ENCODE peak calls at places on chromosomes 12 and 14, in nine cellular contexts. One of them, this sample, is unnamed.
A peak's percentile ranks its signal among the peaks of the same experiment; 100 is the strongest.

GRCh38 chr14:101602466-101602840 is 41.2 kb downstream of the DIO3 start:
- DNase-seq in A549: no peak
- DNase-seq in transverse colon: peak; percentile 1
- DNase-seq in Peyer's patch: no peak
- DNase-seq in ovary: no peak
- DNase-seq in heart left ventricle: no peak
- DNase-seq in gastrocnemius medialis: no peak
- DNase-seq in IMR-90: no peak
- DNase-seq in tibial nerve: no peak
- DNase-seq in this sample: no peak

GRCh38 chr14:85907536-85907935 is 377.6 kb downstream of the FLRT2 start:
- DNase-seq in ovary: no peak
- DNase-seq in A549: no peak
- DNase-seq in Peyer's patch: no peak
- DNase-seq in heart left ventricle: no peak
- DNase-seq in gastrocnemius medialis: no peak
- DNase-seq in IMR-90: no peak
- DNase-seq in tibial nerve: no peak
- DNase-seq in transverse colon: no peak
- DNase-seq in this sample: no peak

GRCh38 chr14:92625213-92625612 is 111.6 kb downstream of the RIN3 start:
- DNase-seq in A549: peak; percentile 65
- DNase-seq in tibial nerve: peak; percentile 34
- DNase-seq in gastrocnemius medialis: no peak
- DNase-seq in IMR-90: peak; percentile 96
- DNase-seq in heart left ventricle: no peak
- DNase-seq in transverse colon: no peak
- DNase-seq in ovary: no peak
- DNase-seq in Peyer's patch: no peak
- DNase-seq in this sample: no peak

GRCh38 chr14:52735921-52736489 is 6.0 kb downstream of the STYX start:
- DNase-seq in tibial nerve: no peak
- DNase-seq in Peyer's patch: no peak
- DNase-seq in heart left ventricle: no peak
- DNase-seq in A549: no peak
- DNase-seq in IMR-90: peak; percentile 1
- DNase-seq in transverse colon: no peak
- DNase-seq in ovary: no peak
- DNase-seq in gastrocnemius medialis: no peak
- DNase-seq in this sample: no peak

GRCh38 chr12:27463826-27464554 is 17.5 kb downstream of the SMCO2 start:
- DNase-seq in heart left ventricle: peak; percentile 76
- DNase-seq in tibial nerve: no peak
- DNase-seq in A549: no peak
- DNase-seq in gastrocnemius medialis: no peak
- DNase-seq in transverse colon: no peak
- DNase-seq in ovary: peak; percentile 85
- DNase-seq in Peyer's patch: no peak
- DNase-seq in IMR-90: peak; percentile 42
- DNase-seq in this sample: no peak

GRCh38 chr12:116880817-116881324 is 370 bp downstream of the HRK start:
- DNase-seq in A549: peak; percentile 76
- DNase-seq in transverse colon: peak; percentile 24
- DNase-seq in tibial nerve: no peak
- DNase-seq in heart left ventricle: no peak
- DNase-seq in Peyer's patch: peak; percentile 33
- DNase-seq in gastrocnemius medialis: no peak
- DNase-seq in ovary: peak; percentile 45
- DNase-seq in IMR-90: peak; percentile 45
- DNase-seq in this sample: no peak

GRCh38 chr12:51954465-51955361 is 3.2 kb downstream of the ACVR1B start:
- DNase-seq in A549: peak; percentile 38
- DNase-seq in Peyer's patch: no peak
- DNase-seq in transverse colon: peak; percentile 64
- DNase-seq in IMR-90: no peak
- DNase-seq in gastrocnemius medialis: no peak
- DNase-seq in tibial nerve: no peak
- DNase-seq in heart left ventricle: no peak
- DNase-seq in ovary: no peak
- DNase-seq in this sample: peak; percentile 84

GRCh38 chr12:29158364-29158763 is 9.3 kb downstream of the FAR2 start:
- DNase-seq in tibial nerve: no peak
- DNase-seq in gastrocnemius medialis: no peak
- DNase-seq in ovary: no peak
- DNase-seq in IMR-90: no peak
- DNase-seq in heart left ventricle: peak; percentile 37
- DNase-seq in transverse colon: no peak
- DNase-seq in Peyer's patch: no peak
- DNase-seq in A549: no peak
- DNase-seq in this sample: no peak

DNA sequence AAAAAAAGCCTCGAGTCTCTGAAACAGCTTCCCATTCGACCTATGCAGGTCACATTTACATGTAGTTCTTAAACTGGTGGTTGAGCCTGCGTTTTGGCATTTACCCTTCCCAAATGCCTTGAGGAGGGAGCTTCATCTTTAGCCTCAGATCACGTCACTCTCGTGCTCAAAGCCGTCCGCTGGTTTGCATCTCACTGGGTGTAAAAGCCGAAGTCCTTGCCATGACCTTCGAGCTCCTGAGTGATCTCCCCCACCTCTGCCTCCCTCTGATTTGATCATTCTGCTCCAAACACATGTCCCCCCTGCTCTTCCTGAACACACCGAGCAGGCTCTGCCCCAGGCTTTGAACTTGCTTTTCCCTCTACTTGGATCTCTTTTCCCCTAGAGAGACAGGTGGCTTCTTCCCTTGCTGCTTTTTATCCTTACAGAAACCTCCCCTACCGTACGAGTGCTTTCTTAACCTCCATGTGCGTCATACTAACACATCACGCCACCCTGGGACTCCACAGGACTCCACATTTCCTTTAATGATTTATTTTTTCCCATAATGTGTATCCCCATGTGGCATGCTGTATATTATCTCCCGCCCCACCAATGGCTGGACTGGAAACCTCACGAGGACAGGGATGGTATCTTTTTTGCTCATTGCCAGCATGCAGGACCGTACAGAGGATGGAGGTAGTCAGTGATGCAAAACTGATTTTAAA is 610.7 kb downstream of the VRK1 start:
- DNase-seq in Peyer's patch: no peak
- DNase-seq in A549: peak; percentile 17
- DNase-seq in heart left ventricle: no peak
- DNase-seq in transverse colon: no peak
- DNase-seq in IMR-90: no peak
- DNase-seq in ovary: no peak
- DNase-seq in gastrocnemius medialis: no peak
- DNase-seq in tibial nerve: no peak
- DNase-seq in this sample: no peak
- H3K27ac ChIP-seq in Peyer's patch: no peak overlapping the region
- H3K27ac ChIP-seq in A549: no peak overlapping the region
- H3K27ac ChIP-seq in heart left ventricle: no peak overlapping the region
- H3K27ac ChIP-seq in transverse colon: no peak overlapping the region
- H3K27ac ChIP-seq in IMR-90: no peak overlapping the region
- H3K27ac ChIP-seq in ovary: no peak overlapping the region
- H3K27ac ChIP-seq in gastrocnemius medialis: no peak overlapping the region
- H3K27ac ChIP-seq in tibial nerve: no peak overlapping the region
- H3K27ac ChIP-seq in this sample: no peak overlapping the region

DNA sequence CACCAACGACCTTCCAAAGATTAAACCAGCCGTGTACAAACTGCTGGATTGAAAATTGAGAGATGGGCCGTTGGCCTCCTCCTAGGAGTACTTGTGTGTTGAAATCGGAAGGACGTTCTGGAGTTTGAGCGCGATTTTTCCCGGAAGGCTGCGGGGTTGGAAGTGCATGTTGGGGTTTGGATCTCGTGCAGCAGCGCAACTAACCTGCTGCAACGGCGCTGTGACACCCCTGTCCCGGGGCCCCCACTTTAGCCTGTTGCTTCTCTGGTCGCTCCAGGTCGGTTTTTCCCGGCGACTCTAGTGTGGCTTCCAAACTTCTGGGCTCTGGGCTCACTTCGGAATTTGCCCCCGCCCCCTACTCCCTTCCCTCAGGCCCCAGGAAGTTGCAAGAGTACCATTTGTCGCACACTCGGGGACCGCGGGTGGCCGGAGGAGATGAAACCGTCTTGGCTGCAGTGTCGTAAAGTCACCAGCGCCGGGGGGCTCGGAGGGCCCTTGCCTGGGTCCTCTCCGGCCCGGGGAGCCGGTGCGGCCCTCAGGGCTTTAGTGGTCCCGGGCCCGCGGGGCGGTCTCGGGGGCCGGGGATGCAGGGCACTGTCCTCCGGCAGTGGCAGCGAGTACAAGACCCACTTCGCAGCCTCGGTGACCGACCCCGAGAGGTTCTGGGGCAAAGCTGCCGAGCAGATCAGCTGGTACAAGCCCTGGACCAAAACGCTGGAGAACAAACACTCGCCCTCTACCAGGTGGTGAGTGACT is at the start of gene ACSS3:
- DNase-seq in heart left ventricle: peak; percentile 78
- DNase-seq in gastrocnemius medialis: peak; percentile 5
- DNase-seq in ovary: peak; percentile 75
- DNase-seq in transverse colon: no peak
- DNase-seq in A549: no peak
- DNase-seq in Peyer's patch: no peak
- DNase-seq in IMR-90: no peak
- DNase-seq in tibial nerve: peak; percentile 56
- DNase-seq in this sample: peak; percentile 49
- H3K4me3 ChIP-seq in heart left ventricle: peak within 1 kb of the TSS; percentile 68
- H3K4me3 ChIP-seq in gastrocnemius medialis: peak within 1 kb of the TSS; percentile 71
- H3K4me3 ChIP-seq in ovary: peak within 1 kb of the TSS; percentile 87
- H3K4me3 ChIP-seq in transverse colon: peak within 1 kb of the TSS; percentile 57
- H3K4me3 ChIP-seq in A549: peak within 1 kb of the TSS; percentile 27
- H3K4me3 ChIP-seq in Peyer's patch: peak within 1 kb of the TSS; percentile 30
- H3K4me3 ChIP-seq in IMR-90: peak within 1 kb of the TSS; percentile 31
- H3K4me3 ChIP-seq in tibial nerve: peak within 1 kb of the TSS; percentile 76
- H3K4me3 ChIP-seq in this sample: peak within 1 kb of the TSS; percentile 59

GRCh38 chr12:107091989-107092641 is 1.2 kb downstream of the CRY1 start:
- DNase-seq in transverse colon: peak; percentile 20
- DNase-seq in ovary: no peak
- DNase-seq in A549: peak; percentile 98
- DNase-seq in gastrocnemius medialis: peak; percentile 28
- DNase-seq in IMR-90: peak; percentile 97
- DNase-seq in heart left ventricle: no peak
- DNase-seq in tibial nerve: peak; percentile 48
- DNase-seq in Peyer's patch: no peak
- DNase-seq in this sample: peak; percentile 53

GRCh38 chr12:107093547-107094448 is at the start of gene CRY1:
- DNase-seq in IMR-90: peak; percentile 94
- DNase-seq in heart left ventricle: peak; percentile 97
- DNase-seq in Peyer's patch: peak; percentile 86
- DNase-seq in gastrocnemius medialis: peak; percentile 91
- DNase-seq in transverse colon: peak; percentile 95
- DNase-seq in A549: peak; percentile 98
- DNase-seq in ovary: peak; percentile 98
- DNase-seq in tibial nerve: peak; percentile 94
- DNase-seq in this sample: peak; percentile 93

GRCh38 chr12:107096571-107096970 is 3.2 kb upstream of the CRY1 start:
- DNase-seq in ovary: no peak
- DNase-seq in heart left ventricle: no peak
- DNase-seq in transverse colon: no peak
- DNase-seq in tibial nerve: no peak
- DNase-seq in gastrocnemius medialis: no peak
- DNase-seq in IMR-90: no peak
- DNase-seq in Peyer's patch: no peak
- DNase-seq in A549: no peak
- DNase-seq in this sample: no peak

GRCh38 chr12:107091381-107091780 is 2.0 kb downstream of the CRY1 start:
- DNase-seq in gastrocnemius medialis: no peak
- DNase-seq in IMR-90: peak; percentile 64
- DNase-seq in heart left ventricle: no peak
- DNase-seq in tibial nerve: peak; percentile 16
- DNase-seq in Peyer's patch: no peak
- DNase-seq in A549: peak; percentile 18
- DNase-seq in transverse colon: no peak
- DNase-seq in ovary: no peak
- DNase-seq in this sample: no peak

DNA sequence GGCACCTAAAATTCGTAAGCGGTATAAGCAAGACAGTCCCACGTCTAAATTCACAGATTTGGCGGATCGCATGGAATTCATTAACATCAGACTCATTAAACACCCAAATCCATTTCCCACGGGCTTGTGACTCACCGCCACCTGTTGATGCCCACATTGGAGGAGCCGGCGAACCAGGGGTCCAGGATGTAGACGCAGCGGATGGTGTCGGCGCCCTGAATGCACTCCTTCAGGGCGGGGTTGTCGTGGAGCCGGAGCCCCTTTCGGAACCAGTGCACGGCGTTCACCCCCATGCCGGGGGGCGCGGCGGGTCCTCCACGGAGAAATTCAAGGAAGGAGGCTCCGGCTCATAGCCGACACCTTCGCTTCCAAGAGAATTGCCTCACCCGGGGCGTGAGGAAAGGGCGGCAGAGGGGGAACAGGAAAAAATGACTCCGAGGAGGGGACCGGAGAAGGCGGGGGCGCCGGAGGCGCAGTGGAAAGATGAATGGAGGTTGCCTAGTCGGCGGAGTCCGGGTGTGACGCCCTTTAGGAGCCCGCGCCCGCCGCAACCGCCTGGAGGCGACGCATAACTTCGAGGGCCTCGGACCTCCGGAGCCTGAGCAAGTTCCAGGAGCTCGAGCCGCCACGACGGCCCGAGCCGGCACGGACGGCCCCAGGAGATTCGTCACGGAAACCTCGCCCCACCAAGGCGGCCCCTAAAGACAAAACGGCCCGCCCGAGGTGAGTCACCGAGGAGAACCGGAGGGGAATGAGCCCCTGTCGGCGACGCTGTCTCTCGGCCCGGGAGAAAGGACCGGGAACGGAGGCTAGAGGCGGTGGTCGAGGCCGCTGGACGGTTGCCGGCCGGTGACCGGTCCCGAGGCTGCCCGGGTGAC is 441 bp downstream of the CRY1 start:
- DNase-seq in gastrocnemius medialis: peak; percentile 21
- DNase-seq in IMR-90: no peak
- DNase-seq in tibial nerve: peak; percentile 25
- DNase-seq in Peyer's patch: peak; percentile 44
- DNase-seq in heart left ventricle: no peak
- DNase-seq in ovary: peak; percentile 60
- DNase-seq in transverse colon: peak; percentile 47
- DNase-seq in A549: peak; percentile 43
- DNase-seq in this sample: peak; percentile 22
- TF ChIP-seq POLR2A in gastrocnemius medialis: peak; percentile 98
- TF ChIP-seq POLR2A in IMR-90: peak; percentile 97
- TF ChIP-seq POLR2A in tibial nerve: peak; percentile 97
- TF ChIP-seq POLR2A in Peyer's patch: peak; percentile 93
- TF ChIP-seq POLR2A in heart left ventricle: peak; percentile 42
- TF ChIP-seq POLR2A in ovary: peak; percentile 98
- TF ChIP-seq POLR2A in transverse colon: peak; percentile 94
- TF ChIP-seq POLR2A in A549: peak; percentile 59
- TF ChIP-seq POLR2A in this sample: peak; percentile 83

DNA sequence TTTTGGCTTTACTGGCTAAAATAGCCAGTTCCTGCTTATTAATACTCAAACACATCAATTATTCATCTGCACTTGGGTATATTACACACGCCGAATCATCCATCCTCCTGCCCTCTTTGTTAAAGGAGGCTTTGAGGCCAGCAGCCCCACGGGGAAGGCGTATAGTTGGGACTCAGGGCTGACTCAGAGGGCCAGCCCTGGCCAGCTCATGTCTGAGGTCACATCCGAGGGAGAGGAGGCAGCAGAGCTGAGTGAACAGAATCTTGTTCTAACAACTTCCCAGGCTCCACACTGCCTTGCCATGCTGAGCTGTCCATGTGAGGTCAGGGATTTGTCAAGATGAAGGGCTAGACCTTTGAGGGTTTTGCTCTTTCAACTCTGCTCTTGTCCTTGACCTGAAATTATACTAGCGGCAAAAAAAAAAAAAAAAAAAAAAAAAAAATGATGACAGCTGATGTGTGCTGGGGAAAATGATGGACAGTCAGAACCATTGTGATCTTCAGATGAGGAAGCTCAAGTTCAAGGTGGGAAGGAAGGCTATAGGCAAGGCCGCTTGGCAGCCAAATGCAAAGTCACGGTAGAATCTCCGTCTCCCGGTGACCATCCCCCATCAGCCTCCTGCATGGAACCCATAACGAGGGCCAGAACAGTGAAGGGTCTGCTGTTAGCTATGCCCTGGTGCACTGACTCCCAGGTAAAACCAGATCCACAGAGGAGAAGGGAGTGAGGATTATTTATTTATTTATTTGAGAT is 12.5 kb upstream of the MARK3 start:
- DNase-seq in A549: peak; percentile 78
- DNase-seq in gastrocnemius medialis: no peak
- DNase-seq in ovary: no peak
- DNase-seq in heart left ventricle: peak; percentile 58
- DNase-seq in transverse colon: no peak
- DNase-seq in tibial nerve: no peak
- DNase-seq in Peyer's patch: no peak
- DNase-seq in IMR-90: peak; percentile 97
- DNase-seq in this sample: no peak
- H3K27ac ChIP-seq in A549: peak overlapping the region; percentile 62
- H3K27ac ChIP-seq in gastrocnemius medialis: no peak overlapping the region
- H3K27ac ChIP-seq in ovary: no peak overlapping the region
- H3K27ac ChIP-seq in heart left ventricle: no peak overlapping the region
- H3K27ac ChIP-seq in transverse colon: no peak overlapping the region
- H3K27ac ChIP-seq in tibial nerve: no peak overlapping the region
- H3K27ac ChIP-seq in Peyer's patch: no peak overlapping the region
- H3K27ac ChIP-seq in IMR-90: peak overlapping the region; percentile 37
- H3K27ac ChIP-seq in this sample: no peak overlapping the region

This sample was measured in prostate gland.